ENCODE peak calls at places on chromosome X, in five cellular contexts. I is activated naive CD8-positive, alpha-beta T cell treated with anti-CD3 and anti-CD28 coated beads, Interleukin-2, amount 50 U/mL, for 24 hours; D is T-cell; A is naive thymus-derived CD8-positive, alpha-beta T cell; X is lower lobe of right lung. Q is an unnamed sample.

GRCh38 chrX:110145305-110145704 is 142.4 kb downstream of the TMEM164 start:
- ATAC-seq in D (no peak), I (no peak), A (no peak), X (no peak), Q (no peak)

GRCh38 chrX:53682885-53683555 is 3.5 kb downstream of the HUWE1 start:
- ATAC-seq in X (no peak), I (no peak), A (no peak), D (no peak), Q (no peak)

GRCh38 chrX:87805829-87806490 is 288.4 kb downstream of the KLHL4 start:
- ATAC-seq in D (no peak), X (no peak), I (no peak), A (no peak), Q (no peak)

GRCh38 chrX:55326985-55327384 is 62.3 kb upstream of the PAGE3 start:
- ATAC-seq in I (no peak), A (no peak), D (no peak), X (no peak), Q (no peak)

GRCh38 chrX:6244666-6245065 is 16.0 kb upstream of the NLGN4X start:
- ATAC-seq in D (no peak), I (no peak), A (no peak), X (peak), Q (no peak)

GRCh38 chrX:47523297-47523696 is 37.7 kb upstream of the ARAF start:
- ATAC-seq in A (peak), I (peak), X (peak), D (peak), Q (peak)

GRCh38 chrX:150410513-150410912 is 47.4 kb downstream of the MAMLD1 start:
- ATAC-seq in I (no peak), A (no peak), D (peak), X (no peak), Q (no peak)

GRCh38 chrX:129779747-129780146 is at the start of gene SASH3:
- ATAC-seq in X (peak), A (peak), I (peak), D (peak), Q (peak)

GRCh38 chrX:71809886-71810285 is 46.7 kb downstream of the CXorf49B start:
- ATAC-seq in X (no peak), A (no peak), I (no peak), D (no peak), Q (no peak)

GRCh38 chrX:153565996-153566580 is 32.9 kb downstream of the CCNQ start:
- ATAC-seq in D (no peak), I (no peak), X (no peak), A (no peak), Q (no peak)

GRCh38 chrX:105191878-105192277 is 28.6 kb downstream of the TEX13A start:
- ATAC-seq in D (no peak), I (no peak), X (no peak), A (no peak), Q (peak)

GRCh38 chrX:133989993-133990392 is 4.6 kb upstream of the GPC3 start:
- ATAC-seq in I (no peak), X (no peak), D (no peak), A (no peak), Q (no peak)

GRCh38 chrX:13816899-13817298 is at the start of gene GPM6B:
- ATAC-seq in I (no peak), D (no peak), X (no peak), A (no peak), Q (no peak)

GRCh38 chrX:18573556-18573955 is 98.4 kb downstream of the RS1 start:
- ATAC-seq in X (no peak), A (no peak), D (no peak), I (no peak), Q (no peak)

GRCh38 chrX:130147631-130148030 is 18.0 kb downstream of the AIFM1 start:
- ATAC-seq in D (no peak), X (no peak), A (no peak), I (no peak), Q (no peak)

GRCh38 chrX:39821709-39822095 is 276.1 kb downstream of the BCOR start:
- ATAC-seq in X (no peak), D (no peak), I (no peak), A (no peak), Q (peak)

GRCh38 chrX:136166221-136166855 is 19.0 kb downstream of the FHL1 start:
- ATAC-seq in D (no peak), I (no peak), A (no peak), X (no peak), Q (no peak)

GRCh38 chrX:37786666-37787337 is 6.9 kb downstream of the CYBB start:
- ATAC-seq in X (no peak), I (peak), D (peak), A (peak), Q (peak)

GRCh38 chrX:41862562-41863184 is 60.7 kb downstream of the CASK start:
- ATAC-seq in I (no peak), X (no peak), A (no peak), D (no peak), Q (no peak)

GRCh38 chrX:66038115-66038514 is 1.8 kb downstream of the VSIG4 start:
- ATAC-seq in X (no peak), D (no peak), I (no peak), A (no peak), Q (no peak)

Q was measured in esophagus mucosa.